ENCODE peak calls at places on chromosome 2, in five cellular contexts. Z is GM12864, U is colonic mucosa, V is MCF 10A, A is brain microvascular endothelial cell. D is an unnamed sample.

GRCh38 chr2:178279142-178279541 is 84.8 kb downstream of the OSBPL6 start:
- DNase-seq in V (peak; percentile 91), Z (no peak), A (peak; percentile 90), U (no peak), D (no peak)

GRCh38 chr2:233259745-233260144 is 8.3 kb downstream of the ATG16L1 start:
- DNase-seq in V (no peak), U (no peak), A (no peak), Z (no peak), D (no peak)

GRCh38 chr2:65390134-65390533 is 42.3 kb downstream of the SPRED2 start:
- DNase-seq in A (no peak), Z (peak; percentile 74), V (no peak), U (peak; percentile 73), D (peak; percentile 74)

GRCh38 chr2:25301453-25302352 is 40.0 kb downstream of the DNMT3A start:
- DNase-seq in U (no peak), Z (peak; percentile 94), V (peak; percentile 81), A (peak; percentile 67), D (peak; percentile 87)

GRCh38 chr2:20633794-20634259 is 17.1 kb downstream of the HS1BP3 start:
- DNase-seq in V (peak; percentile 27), Z (no peak), U (peak; percentile 74), A (no peak), D (peak; percentile 64)

GRCh38 chr2:19989681-19990415 is at the start of gene WDR35:
- DNase-seq in A (peak; percentile 81), Z (peak; percentile 59), V (peak; percentile 90), U (peak; percentile 94), D (peak; percentile 98)

GRCh38 chr2:71100195-71100964 is 29.6 kb downstream of the MCEE start:
- DNase-seq in Z (no peak), V (peak; percentile 75), A (peak; percentile 75), U (peak; percentile 63), D (peak; percentile 61)

GRCh38 chr2:238811293-238811692 is 36.6 kb upstream of the TWIST2 start:
- DNase-seq in U (no peak), A (no peak), Z (no peak), V (no peak), D (no peak)

GRCh38 chr2:233131991-233132390 is 71.8 kb downstream of the INPP5D start:
- DNase-seq in A (no peak), V (no peak), U (no peak), Z (no peak), D (no peak)

GRCh38 chr2:26969089-26969844 is 1.2 kb upstream of the MAPRE3 start:
- DNase-seq in U (no peak), V (no peak), A (peak; percentile 21), Z (no peak), D (no peak)

DNA sequence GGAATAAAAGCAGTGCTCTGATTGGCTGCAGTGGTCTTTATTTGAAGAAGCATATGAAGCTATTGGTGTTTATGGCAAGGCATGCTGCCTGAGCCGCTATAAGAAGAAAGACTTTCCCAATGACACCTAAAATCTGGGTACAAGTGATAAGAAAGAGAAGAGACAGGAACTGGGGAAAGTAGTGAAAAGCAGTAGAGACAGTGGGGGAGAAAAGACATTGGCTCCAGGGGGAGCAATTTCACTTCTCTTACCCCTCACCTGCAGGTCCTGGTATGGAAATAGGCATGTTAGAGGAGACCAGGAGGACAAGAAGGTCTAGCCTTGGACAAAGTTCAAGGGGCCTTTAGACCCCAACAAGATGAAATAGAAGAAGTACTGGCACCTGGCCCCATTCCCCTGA is 47.1 kb downstream of the PLCL1 start:
- DNase-seq in A (no peak), V (peak; percentile 40), U (no peak), Z (no peak), D (peak; percentile 18)
- TF ChIP-seq CTCF in A (peak; percentile 43), V (peak; percentile 11), U (no peak), Z (peak; percentile 42), D (peak; percentile 30)

DNA sequence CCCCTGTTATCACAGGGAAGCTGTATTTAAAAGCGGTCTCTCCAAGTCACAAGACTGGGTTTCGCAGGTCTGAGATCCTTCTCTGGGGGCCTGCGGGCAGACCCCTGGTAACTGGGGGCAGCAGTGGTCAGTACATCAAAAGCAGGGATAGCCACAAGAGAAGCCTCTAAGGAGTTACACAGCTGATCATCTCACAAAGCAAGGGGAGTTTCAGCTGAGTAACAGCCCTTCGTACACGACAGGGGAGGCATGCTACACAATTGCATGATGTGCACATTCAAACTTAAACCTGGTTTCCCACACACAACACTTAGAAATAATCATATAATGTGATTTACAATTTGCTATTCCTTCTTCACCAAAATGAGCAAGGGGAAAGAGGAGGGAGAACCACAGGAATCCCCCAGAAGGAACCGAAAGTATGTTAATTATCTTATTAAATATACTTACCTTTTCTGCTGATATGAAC is 87.5 kb downstream of the TMEM131 start:
- DNase-seq in Z (no peak), A (no peak), U (no peak), V (no peak), D (peak; percentile 13)
- TF ChIP-seq CTCF in Z (no peak), A (no peak), U (no peak), V (no peak), D (no peak)

DNA sequence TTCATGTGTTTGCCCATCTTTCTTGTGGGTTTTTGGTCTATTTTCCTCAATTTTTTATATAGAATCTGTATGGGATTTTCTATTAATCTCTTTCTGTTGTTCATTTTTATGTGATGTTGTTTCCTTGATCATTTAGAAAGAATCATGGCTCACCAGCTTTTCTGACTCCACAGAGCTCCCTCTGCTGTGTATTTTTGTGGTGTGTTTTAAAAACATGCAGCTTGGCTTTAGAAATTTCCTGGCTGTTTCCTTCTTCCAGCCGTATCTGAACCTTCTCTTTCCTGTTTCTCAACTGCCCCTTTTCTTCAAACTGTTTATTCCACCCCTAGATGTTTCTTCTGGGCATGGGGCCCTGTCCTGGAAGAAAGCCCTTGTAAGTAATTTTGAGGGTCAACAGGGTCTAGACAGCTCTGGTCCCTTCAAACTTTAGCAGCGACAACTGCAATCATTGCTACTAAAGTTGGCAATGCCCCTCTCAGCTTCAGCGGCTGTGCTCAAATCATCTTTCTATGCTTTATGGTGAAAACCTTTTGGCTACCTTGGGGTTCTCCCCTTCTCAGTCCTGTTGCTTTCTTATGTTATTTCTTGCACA is 17.6 kb upstream of the COPS8 start:
- DNase-seq in A (no peak), U (no peak), Z (no peak), V (no peak), D (no peak)
- TF ChIP-seq CTCF in A (peak; percentile 32), U (no peak), Z (no peak), V (no peak), D (no peak)

DNA sequence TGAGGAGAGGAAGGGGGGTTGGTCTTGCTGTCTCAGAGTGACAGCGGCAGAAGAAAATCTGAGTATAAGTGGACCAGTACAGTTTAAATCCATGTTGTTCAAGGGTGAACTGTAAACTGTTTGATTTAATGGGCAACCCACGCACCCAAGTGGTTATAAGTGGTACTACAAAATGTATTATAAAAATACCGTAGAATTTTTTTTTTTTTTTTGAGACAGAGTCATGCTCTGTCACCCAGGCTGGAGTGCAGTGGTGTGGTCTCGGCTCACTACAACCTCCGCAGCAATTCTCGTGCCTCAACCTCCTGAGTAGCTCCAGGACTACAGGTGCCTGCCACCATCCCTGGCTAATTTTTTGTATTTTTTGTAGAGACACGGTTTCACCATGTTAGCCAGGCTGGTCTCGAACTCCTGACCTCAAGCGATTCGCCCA is 2.1 kb upstream of the CHCHD5 start:
- DNase-seq in A (peak; percentile 54), V (peak; percentile 73), Z (no peak), U (peak; percentile 29), D (no peak)
- TF ChIP-seq CTCF in A (peak; percentile 47), V (peak; percentile 45), Z (peak; percentile 41), U (peak; percentile 50), D (peak; percentile 45)

GRCh38 chr2:141020346-141020745 is 1110.5 kb downstream of the LRP1B start:
- DNase-seq in U (no peak), Z (no peak), A (no peak), V (peak; percentile 43), D (no peak)

GRCh38 chr2:141021109-141021508 is 1109.7 kb downstream of the LRP1B start:
- DNase-seq in Z (no peak), V (peak; percentile 62), A (peak; percentile 29), U (no peak), D (no peak)

GRCh38 chr2:141015339-141016047 is 1115.3 kb downstream of the LRP1B start:
- DNase-seq in A (no peak), Z (no peak), V (no peak), U (no peak), D (no peak)
- TF ChIP-seq CTCF in A (no peak), Z (no peak), V (no peak), U (no peak), D (no peak)

DNA sequence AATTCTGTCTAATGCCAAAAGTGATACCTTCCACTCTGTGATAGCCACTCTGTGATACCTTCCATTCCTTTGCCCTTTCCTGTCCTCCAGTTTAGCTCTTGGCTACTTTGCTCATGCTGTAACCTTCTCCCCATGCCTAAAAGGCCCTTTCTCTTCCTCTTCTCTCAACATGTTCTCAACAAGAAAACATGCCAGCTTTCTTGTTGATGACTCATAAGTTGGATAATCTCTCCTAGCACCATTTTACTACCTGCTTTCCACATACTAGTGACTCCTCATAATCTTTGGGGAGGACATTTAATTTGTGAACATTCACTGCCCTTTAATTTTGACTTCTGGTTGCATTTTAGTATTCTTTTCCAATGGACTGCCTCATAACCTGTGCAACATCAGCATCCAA is 55.9 kb upstream of the NT5C1B start:
- DNase-seq in A (no peak), V (peak; percentile 29), Z (no peak), U (no peak), D (no peak)
- TF ChIP-seq CTCF in A (no peak), V (no peak), Z (no peak), U (no peak), D (no peak)

GRCh38 chr2:217227794-217228193 is 367.9 kb upstream of the TNP1 start:
- DNase-seq in V (no peak), Z (no peak), U (no peak), A (no peak), D (no peak)
- TF ChIP-seq CTCF in V (no peak), Z (no peak), U (no peak), A (no peak), D (no peak)

GRCh38 chr2:31297751-31298150 is 63.8 kb downstream of the EHD3 start:
- DNase-seq in V (peak; percentile 3), Z (no peak), A (peak; percentile 47), U (no peak), D (no peak)

GRCh38 chr2:31296641-31297287 is 62.8 kb downstream of the EHD3 start:
- DNase-seq in V (no peak), U (no peak), A (peak; percentile 9), Z (no peak), D (no peak)

GRCh38 chr2:31299547-31299946 is 65.6 kb downstream of the EHD3 start:
- DNase-seq in Z (no peak), A (no peak), V (no peak), U (no peak), D (no peak)

GRCh38 chr2:31294230-31294629 is 60.3 kb downstream of the EHD3 start:
- DNase-seq in Z (no peak), U (no peak), A (no peak), V (no peak), D (no peak)
- TF ChIP-seq CTCF in Z (no peak), U (no peak), A (no peak), V (no peak), D (no peak)